ENCODE peak calls at places on chromosomes 13 and 19, in seven cellular contexts. L, P, K, R, S, U and C are unnamed samples.

GRCh38 chr13:31522431-31522830 is 216.9 kb upstream of the RXFP2 start:
- DNase-seq in L (no peak), P (no peak), K (no peak), R (no peak), S (no peak), U (no peak), C (no peak)

GRCh38 chr13:73717632-73718031 is 416.6 kb downstream of the KLF12 start:
- DNase-seq in L (no peak), P (no peak), K (peak; percentile 70), R (no peak), S (no peak), U (no peak), C (no peak)

GRCh38 chr13:50428183-50428877 is 413.1 kb downstream of the KCNRG start:
- DNase-seq in L (no peak), P (no peak), K (no peak), R (no peak), S (no peak), U (no peak), C (no peak)

GRCh38 chr19:38617764-38618589 is at the start of gene MAP4K1:
- DNase-seq in L (no peak), P (peak; percentile 57), K (no peak), R (peak; percentile 75), S (peak; percentile 86), U (peak; percentile 64), C (peak; percentile 65)

GRCh38 chr13:60922526-60923231 is 493.0 kb downstream of the PCDH20 start:
- DNase-seq in L (no peak), P (no peak), K (no peak), R (no peak), S (no peak), U (no peak), C (no peak)

GRCh38 chr19:23914402-23915286 is at the start of gene ZNF726:
- DNase-seq in L (peak; percentile 95), P (peak; percentile 79), K (peak; percentile 97), R (peak; percentile 85), S (peak; percentile 83), U (peak; percentile 76), C (peak; percentile 79)

GRCh38 chr13:96898212-96898611 is 96.1 kb downstream of the OXGR1 start:
- DNase-seq in L (no peak), P (no peak), K (peak; percentile 11), R (no peak), S (no peak), U (no peak), C (no peak)

GRCh38 chr19:18941628-18942354 is 774 bp upstream of the HOMER3 start:
- DNase-seq in L (no peak), P (no peak), K (peak; percentile 17), R (no peak), S (no peak), U (no peak), C (no peak)

GRCh38 chr13:23870356-23871146 is 18.6 kb downstream of the MIPEP start:
- DNase-seq in L (no peak), P (no peak), K (no peak), R (no peak), S (no peak), U (no peak), C (no peak)

GRCh38 chr19:53158119-53158656 is 665 bp downstream of the ZNF347 start:
- DNase-seq in L (peak; percentile 73), P (peak; percentile 17), K (peak; percentile 27), R (peak; percentile 9), S (peak; percentile 84), U (no peak), C (no peak)